ENCODE peak calls at places on chromosomes 7 and 10, in eight cellular contexts. W is A673, Y is left ventricle myocardium inferior, H is adrenal gland, S is psoas muscle, F is gastrocnemius medialis, V is astrocyte, P is body of pancreas. K is an unnamed sample.

GRCh38 chr7:135802697-135803096 is 54.1 kb upstream of the FAM180A start:
- DNase-seq in W (no peak), Y (no peak), H (no peak), S (no peak), F (no peak), V (no peak), P (no peak), K (no peak)

GRCh38 chr7:18866359-18867036 is 250.9 kb downstream of the TWIST1 start:
- DNase-seq in W (peak; percentile 86), Y (peak; percentile 57), H (no peak), S (peak; percentile 55), F (peak; percentile 74), V (peak; percentile 100), P (peak; percentile 58), K (peak; percentile 90)

GRCh38 chr10:79561257-79561656 is 1.1 kb upstream of the SFTPA2 start:
- DNase-seq in W (no peak), Y (no peak), H (no peak), S (no peak), F (no peak), V (no peak), P (peak; percentile 56), K (no peak)

GRCh38 chr7:28647076-28647421 is 234.7 kb downstream of the CREB5 start:
- DNase-seq in W (no peak), Y (no peak), H (no peak), S (no peak), F (no peak), V (no peak), P (no peak), K (no peak)

GRCh38 chr10:72353963-72354355 is 760 bp downstream of the DNAJB12 start:
- DNase-seq in W (no peak), Y (peak; percentile 38), H (peak; percentile 53), S (peak; percentile 43), F (peak; percentile 35), V (peak; percentile 12), P (peak; percentile 21), K (no peak)

GRCh38 chr10:125662616-125663015 is 20.3 kb downstream of the TEX36 start:
- DNase-seq in W (no peak), Y (no peak), H (no peak), S (no peak), F (no peak), V (peak; percentile 39), P (no peak), K (no peak)

GRCh38 chr10:8061274-8062211 is 7.1 kb downstream of the GATA3 start:
- DNase-seq in W (no peak), Y (no peak), H (no peak), S (no peak), F (no peak), V (peak; percentile 48), P (no peak), K (no peak)

GRCh38 chr7:139396323-139396951 is 36.7 kb downstream of the LUC7L2 start:
- DNase-seq in W (no peak), Y (no peak), H (no peak), S (no peak), F (no peak), V (peak; percentile 2), P (no peak), K (no peak)

GRCh38 chr10:22369433-22370072 is 24.3 kb downstream of the SPAG6 start:
- DNase-seq in W (no peak), Y (no peak), H (no peak), S (no peak), F (no peak), V (no peak), P (no peak), K (no peak)

DNA sequence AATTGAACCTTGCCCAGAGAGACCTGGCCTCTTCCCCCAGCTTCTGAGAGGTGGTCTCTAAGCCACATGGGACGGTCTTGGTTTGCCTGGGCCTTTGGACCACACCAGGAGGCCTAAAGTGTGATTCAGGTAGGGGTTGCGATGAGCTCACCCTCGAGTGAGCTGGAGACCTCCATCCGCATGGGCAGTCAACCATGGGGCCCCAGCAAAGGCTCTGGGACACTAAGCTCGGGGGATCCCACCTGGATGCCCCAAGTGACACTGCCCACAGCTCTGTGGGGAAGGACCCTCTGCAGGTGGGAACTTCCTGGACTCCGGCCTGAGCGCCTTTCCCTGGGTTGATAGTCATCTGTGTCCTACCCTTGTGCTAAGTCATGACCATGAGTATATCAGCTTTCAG is 57.1 kb upstream of the FAM20C start:
- DNase-seq in W (no peak), Y (no peak), H (no peak), S (no peak), F (no peak), V (no peak), P (no peak), K (no peak)
- H3K4me1 ChIP-seq in W (peaks cover 9% of the 10 kb centered on the region), Y (peaks cover 21% of the 10 kb centered on the region), H (peaks cover 13% of the 10 kb centered on the region), S (peaks cover 8% of the 10 kb centered on the region), F (peaks cover 2% of the 10 kb centered on the region), V (no peaks in the 10 kb centered on the region), P (no peaks in the 10 kb centered on the region), K (peaks cover 14% of the 10 kb centered on the region)

GRCh38 chr7:50660040-50660829 is 95.0 kb upstream of the DDC start:
- DNase-seq in W (no peak), Y (no peak), H (no peak), S (no peak), F (no peak), V (no peak), P (peak; percentile 33), K (peak; percentile 55)
- H3K4me1 ChIP-seq in W (no peaks in the 10 kb centered on the region), Y (peaks cover 100% of the 10 kb centered on the region), H (peaks cover 66% of the 10 kb centered on the region), S (peaks cover 85% of the 10 kb centered on the region), F (peaks cover 98% of the 10 kb centered on the region), V (peaks cover 13% of the 10 kb centered on the region), P (peaks cover 29% of the 10 kb centered on the region), K (peaks cover 90% of the 10 kb centered on the region)

GRCh38 chr10:133276100-133276434 is 601 bp downstream of the ADAM8 start:
- DNase-seq in W (no peak), Y (no peak), H (no peak), S (no peak), F (no peak), V (no peak), P (no peak), K (no peak)
- H3K4me1 ChIP-seq in W (no peaks in the 10 kb centered on the region), Y (peaks cover 14% of the 10 kb centered on the region), H (peaks cover 26% of the 10 kb centered on the region), S (no peaks in the 10 kb centered on the region), F (no peaks in the 10 kb centered on the region), V (peaks cover 23% of the 10 kb centered on the region), P (peaks cover 38% of the 10 kb centered on the region), K (no peaks in the 10 kb centered on the region)

GRCh38 chr10:96703358-96703757 is 17.0 kb downstream of the PIK3AP1 start:
- DNase-seq in W (no peak), Y (no peak), H (no peak), S (no peak), F (no peak), V (no peak), P (no peak), K (no peak)
- H3K4me1 ChIP-seq in W (no peaks in the 10 kb centered on the region), Y (no peaks in the 10 kb centered on the region), H (no peaks in the 10 kb centered on the region), S (no peaks in the 10 kb centered on the region), F (no peaks in the 10 kb centered on the region), V (no peaks in the 10 kb centered on the region), P (no peaks in the 10 kb centered on the region), K (no peaks in the 10 kb centered on the region)

DNA sequence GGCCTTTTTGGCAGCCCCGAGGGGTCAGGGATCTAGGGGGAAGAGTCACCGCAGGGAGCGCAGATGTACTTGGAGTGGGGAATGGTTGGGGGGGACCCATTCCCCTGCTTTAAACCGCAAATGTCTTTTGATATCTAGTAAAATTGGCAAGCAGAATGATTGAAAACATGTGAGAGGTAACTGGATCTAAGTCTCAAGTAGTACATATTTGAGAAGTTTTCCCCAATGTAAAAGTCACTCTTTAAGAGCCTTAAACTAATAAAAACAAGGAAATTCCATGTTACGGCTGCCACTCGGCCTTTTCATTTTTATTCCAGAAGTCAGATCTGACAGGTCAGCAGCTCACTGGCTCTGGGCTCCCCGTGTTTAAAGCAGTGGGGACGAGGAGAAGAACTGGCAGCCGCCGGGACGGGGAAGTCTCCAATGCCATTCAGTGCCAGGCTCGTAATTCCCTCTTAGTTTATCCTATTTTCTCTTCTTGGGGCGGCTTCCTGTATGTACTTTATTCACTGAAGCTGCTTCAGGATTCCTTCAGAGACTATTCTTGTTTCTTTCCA is 80.7 kb downstream of the CUX1 start:
- DNase-seq in W (peak; percentile 49), Y (no peak), H (no peak), S (no peak), F (peak; percentile 45), V (no peak), P (no peak), K (no peak)
- H3K4me1 ChIP-seq in W (peaks cover 35% of the 10 kb centered on the region), Y (peaks cover 75% of the 10 kb centered on the region), H (peaks cover 9% of the 10 kb centered on the region), S (peaks cover 81% of the 10 kb centered on the region), F (peaks cover 65% of the 10 kb centered on the region), V (peaks cover 21% of the 10 kb centered on the region), P (peaks cover 8% of the 10 kb centered on the region), K (peaks cover 54% of the 10 kb centered on the region)

DNA sequence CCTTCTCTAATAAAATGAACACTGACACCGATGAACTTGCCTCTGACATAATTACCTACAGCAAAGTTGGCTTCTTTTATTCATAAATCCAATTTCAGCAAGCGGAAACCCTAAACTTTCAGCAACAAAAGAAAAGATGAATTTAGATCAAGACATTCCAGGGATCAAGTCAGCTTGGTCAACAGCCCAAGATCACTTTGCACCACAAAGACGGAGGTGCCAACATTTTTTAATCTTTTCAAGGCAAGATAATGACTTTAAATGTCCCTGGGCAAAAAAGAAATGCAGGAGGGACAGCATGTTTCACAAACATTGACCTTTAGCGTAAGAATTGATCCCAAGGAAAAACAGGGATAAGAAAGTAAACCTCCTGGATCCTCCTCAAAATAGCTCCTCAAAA is 636.9 kb downstream of the PARD3 start:
- DNase-seq in W (peak; percentile 37), Y (no peak), H (no peak), S (no peak), F (no peak), V (no peak), P (no peak), K (no peak)
- H3K4me1 ChIP-seq in W (peaks cover 37% of the 10 kb centered on the region), Y (no peaks in the 10 kb centered on the region), H (peaks cover 5% of the 10 kb centered on the region), S (no peaks in the 10 kb centered on the region), F (no peaks in the 10 kb centered on the region), V (peaks cover 3% of the 10 kb centered on the region), P (no peaks in the 10 kb centered on the region), K (no peaks in the 10 kb centered on the region)

GRCh38 chr7:101943889-101944605 is 126.6 kb downstream of the CUX1 start:
- DNase-seq in W (no peak), Y (no peak), H (no peak), S (no peak), F (no peak), V (no peak), P (no peak), K (no peak)
- H3K4me1 ChIP-seq in W (peaks cover 33% of the 10 kb centered on the region), Y (peaks cover 88% of the 10 kb centered on the region), H (peaks cover 18% of the 10 kb centered on the region), S (peaks cover 69% of the 10 kb centered on the region), F (peaks cover 77% of the 10 kb centered on the region), V (peaks cover 31% of the 10 kb centered on the region), P (peaks cover 33% of the 10 kb centered on the region), K (peaks cover 75% of the 10 kb centered on the region)

K was measured in right atrium auricular region.